ENCODE peak calls at places on chromosomes 6 and 20, in eight cellular contexts. W, V, M, Y, B, E, X and D are unnamed samples.
A peak's percentile ranks its signal among the peaks of the same experiment; 100 is the strongest.

GRCh38 chr20:41048475-41049242 is 20.0 kb downstream of the TOP1 start:
- DNase-seq in W (no peak), V (no peak), M (no peak), Y (no peak), B (peak; percentile 75), E (no peak), X (no peak), D (peak; percentile 60)

GRCh38 chr6:113586966-113587699 is 270.0 kb upstream of the MARCKS start:
- DNase-seq in W (no peak), V (no peak), M (no peak), Y (no peak), B (no peak), E (no peak), X (no peak), D (no peak)

GRCh38 chr20:10982692-10983091 is 308.9 kb upstream of the JAG1 start:
- DNase-seq in W (no peak), V (no peak), M (peak; percentile 96), Y (peak; percentile 94), B (no peak), E (no peak), X (no peak), D (no peak)

GRCh38 chr6:149439626-149440025 is 39.6 kb downstream of the SUMO4 start:
- DNase-seq in W (no peak), V (no peak), M (no peak), Y (no peak), B (no peak), E (no peak), X (no peak), D (no peak)

GRCh38 chr20:33635341-33635740 is 26.8 kb upstream of the C20orf144 start:
- DNase-seq in W (no peak), V (no peak), M (no peak), Y (no peak), B (no peak), E (no peak), X (no peak), D (no peak)

GRCh38 chr20:1835126-1835525 is 60.1 kb upstream of the SIRPA start:
- DNase-seq in W (no peak), V (no peak), M (no peak), Y (no peak), B (no peak), E (no peak), X (no peak), D (no peak)

GRCh38 chr20:36141310-36141709 is 13.2 kb upstream of the EPB41L1 start:
- DNase-seq in W (no peak), V (no peak), M (no peak), Y (no peak), B (no peak), E (no peak), X (no peak), D (no peak)

GRCh38 chr20:10369723-10370090 is 64.3 kb downstream of the MKKS start:
- DNase-seq in W (no peak), V (no peak), M (no peak), Y (peak; percentile 58), B (no peak), E (no peak), X (peak; percentile 65), D (no peak)

GRCh38 chr6:10613077-10613476 is 81.3 kb downstream of the C6orf52 start:
- DNase-seq in W (no peak), V (no peak), M (no peak), Y (no peak), B (no peak), E (no peak), X (no peak), D (no peak)

GRCh38 chr20:42441196-42441861 is 748.4 kb downstream of the PTPRT start:
- DNase-seq in W (no peak), V (no peak), M (no peak), Y (no peak), B (no peak), E (no peak), X (no peak), D (no peak)

GRCh38 chr20:56411759-56412472 is at the start of gene CASS4:
- DNase-seq in W (no peak), V (no peak), M (peak; percentile 76), Y (peak; percentile 97), B (peak; percentile 67), E (no peak), X (no peak), D (peak; percentile 69)

GRCh38 chr6:16019462-16019861 is 109.4 kb upstream of the MYLIP start:
- DNase-seq in W (no peak), V (no peak), M (no peak), Y (no peak), B (no peak), E (no peak), X (no peak), D (no peak)

GRCh38 chr6:101439790-101440189 is 46.3 kb downstream of the GRIK2 start:
- DNase-seq in W (no peak), V (no peak), M (peak; percentile 14), Y (no peak), B (no peak), E (no peak), X (no peak), D (no peak)

GRCh38 chr6:98841589-98842488 is 7.5 kb downstream of the POU3F2 start:
- DNase-seq in W (no peak), V (no peak), M (no peak), Y (no peak), B (no peak), E (no peak), X (no peak), D (no peak)

GRCh38 chr20:51461306-51461705 is 81.2 kb downstream of the NFATC2 start:
- DNase-seq in W (no peak), V (no peak), M (no peak), Y (no peak), B (no peak), E (no peak), X (no peak), D (no peak)

GRCh38 chr6:154462425-154462824 is 48.1 kb downstream of the CNKSR3 start:
- DNase-seq in W (no peak), V (no peak), M (no peak), Y (no peak), B (no peak), E (no peak), X (no peak), D (no peak)

GRCh38 chr6:75290136-75290535 is 5.5 kb upstream of the TMEM30A start:
- DNase-seq in W (no peak), V (no peak), M (no peak), Y (no peak), B (no peak), E (no peak), X (no peak), D (no peak)

GRCh38 chr6:45801471-45802289 is 214.0 kb downstream of the CLIC5 start:
- DNase-seq in W (no peak), V (no peak), M (peak; percentile 69), Y (no peak), B (peak; percentile 37), E (no peak), X (no peak), D (no peak)

GRCh38 chr6:55918639-55919038 is 43.2 kb upstream of the BMP5 start:
- DNase-seq in W (no peak), V (no peak), M (peak; percentile 82), Y (peak; percentile 57), B (no peak), E (no peak), X (no peak), D (no peak)

GRCh38 chr20:63825331-63826118 is 5.5 kb downstream of the ZBTB46 start:
- DNase-seq in W (no peak), V (no peak), M (no peak), Y (no peak), B (no peak), E (no peak), X (no peak), D (no peak)

GRCh38 chr6:43682724-43683429 is 4.7 kb downstream of the MRPS18A start:
- DNase-seq in W (no peak), V (no peak), M (no peak), Y (no peak), B (no peak), E (no peak), X (no peak), D (no peak)

GRCh38 chr6:28142446-28142845 is 763 bp downstream of the ZKSCAN8 start:
- DNase-seq in W (no peak), V (no peak), M (peak; percentile 70), Y (no peak), B (no peak), E (no peak), X (no peak), D (no peak)

GRCh38 chr6:137248702-137249101 is 29.5 kb upstream of the IFNGR1 start:
- DNase-seq in W (no peak), V (no peak), M (no peak), Y (no peak), B (no peak), E (no peak), X (no peak), D (no peak)

GRCh38 chr20:57724610-57725405 is 15.0 kb upstream of the PMEPA1 start:
- DNase-seq in W (no peak), V (no peak), M (no peak), Y (no peak), B (no peak), E (no peak), X (no peak), D (no peak)

GRCh38 chr6:109740787-109741186 is 49.7 kb downstream of the FIG4 start:
- DNase-seq in W (no peak), V (no peak), M (no peak), Y (no peak), B (no peak), E (no peak), X (no peak), D (no peak)

GRCh38 chr6:106639812-106640211 is 10.4 kb downstream of the QRSL1 start:
- DNase-seq in W (no peak), V (no peak), M (no peak), Y (no peak), B (no peak), E (no peak), X (no peak), D (no peak)

GRCh38 chr6:106516629-106517028 is 112.7 kb downstream of the RTN4IP1 start:
- DNase-seq in W (no peak), V (no peak), M (no peak), Y (no peak), B (no peak), E (no peak), X (no peak), D (no peak)

GRCh38 chr6:167528239-167528638 is 203.4 kb downstream of the TTLL2 start:
- DNase-seq in W (no peak), V (no peak), M (no peak), Y (no peak), B (no peak), E (no peak), X (no peak), D (no peak)

GRCh38 chr6:143929975-143930374 is 65.7 kb downstream of the ZC2HC1B start:
- DNase-seq in W (no peak), V (no peak), M (no peak), Y (no peak), B (no peak), E (no peak), X (no peak), D (no peak)

GRCh38 chr20:23889775-23890187 is 10.2 kb upstream of the CST5 start:
- DNase-seq in W (no peak), V (peak; percentile 36), M (peak; percentile 62), Y (peak; percentile 32), B (peak; percentile 64), E (peak; percentile 23), X (peak; percentile 30), D (peak; percentile 61)

GRCh38 chr6:11632795-11633511 is 95.4 kb downstream of the TMEM170B start:
- DNase-seq in W (no peak), V (no peak), M (peak; percentile 51), Y (peak; percentile 52), B (no peak), E (no peak), X (no peak), D (no peak)

GRCh38 chr6:140225587-140226438 is 851.4 kb upstream of the CITED2 start:
- DNase-seq in W (no peak), V (no peak), M (peak; percentile 58), Y (peak; percentile 35), B (no peak), E (no peak), X (no peak), D (no peak)